ENCODE peak calls at places on chromosomes 12 and 14, in eight cellular contexts. F is tibial nerve; J is astrocyte of the spinal cord; N is heart right ventricle; X is esophagus muscularis mucosa; R is GM12878; C is stomach; U is CD8-positive, alpha-beta T cell. P is an unnamed sample.
A peak's percentile ranks its signal among the peaks of the same experiment; 100 is the strongest.

GRCh38 chr12:29546000-29546399 is 48.5 kb upstream of the OVCH1 start:
- DNase-seq in F (no peak), J (no peak), N (no peak), X (no peak), R (no peak), C (no peak), U (no peak), P (no peak)

GRCh38 chr12:63276537-63277365 is 125.8 kb upstream of the AVPR1A start:
- DNase-seq in F (peak; percentile 45), J (peak; percentile 33), N (no peak), X (no peak), R (no peak), C (peak; percentile 61), U (no peak), P (no peak)

GRCh38 chr12:56221233-56221756 is 427 bp downstream of the RNF41 start:
- DNase-seq in F (peak; percentile 37), J (peak; percentile 75), N (peak; percentile 49), X (no peak), R (no peak), C (peak; percentile 58), U (no peak), P (peak; percentile 51)

GRCh38 chr12:34402228-34402898 is 380.1 kb downstream of the ALG10 start:
- DNase-seq in F (no peak), J (no peak), N (peak; percentile 4), X (peak; percentile 68), R (no peak), C (peak; percentile 17), U (no peak), P (no peak)

GRCh38 chr14:63773504-63773903 is 45.6 kb upstream of the SGPP1 start:
- DNase-seq in F (no peak), J (no peak), N (no peak), X (no peak), R (no peak), C (no peak), U (no peak), P (no peak)

GRCh38 chr14:69553221-69553620 is 21.4 kb downstream of the CCDC177 start:
- DNase-seq in F (no peak), J (no peak), N (no peak), X (no peak), R (no peak), C (no peak), U (no peak), P (no peak)

GRCh38 chr14:66619952-66620351 is 112.0 kb downstream of the GPHN start:
- DNase-seq in F (no peak), J (no peak), N (no peak), X (no peak), R (no peak), C (no peak), U (no peak), P (no peak)

GRCh38 chr14:103545915-103546650 is 16.4 kb downstream of the BAG5 start:
- DNase-seq in F (no peak), J (no peak), N (no peak), X (no peak), R (no peak), C (no peak), U (no peak), P (no peak)

GRCh38 chr12:13609874-13610273 is 371.5 kb downstream of the GRIN2B start:
- DNase-seq in F (no peak), J (no peak), N (no peak), X (no peak), R (no peak), C (no peak), U (no peak), P (no peak)

GRCh38 chr12:69821441-69822204 is 3.4 kb upstream of the MYRFL start:
- DNase-seq in F (no peak), J (peak; percentile 91), N (no peak), X (no peak), R (no peak), C (no peak), U (no peak), P (no peak)

GRCh38 chr12:130705174-130705880 is 10.8 kb downstream of the RIMBP2 start:
- DNase-seq in F (no peak), J (no peak), N (no peak), X (no peak), R (no peak), C (no peak), U (no peak), P (no peak)

GRCh38 chr12:112836736-112837628 is 45.4 kb downstream of the RPH3A start:
- DNase-seq in F (no peak), J (no peak), N (no peak), X (no peak), R (no peak), C (no peak), U (no peak), P (no peak)

GRCh38 chr12:57000393-57000792 is 6.0 kb downstream of the ZBTB39 start:
- DNase-seq in F (no peak), J (no peak), N (no peak), X (no peak), R (no peak), C (no peak), U (no peak), P (no peak)

GRCh38 chr12:5745251-5745888 is 199.7 kb downstream of the ANO2 start:
- DNase-seq in F (peak; percentile 82), J (peak; percentile 29), N (peak; percentile 56), X (peak; percentile 86), R (no peak), C (peak; percentile 71), U (peak; percentile 52), P (peak; percentile 26)

GRCh38 chr14:104289485-104289884 is 151.1 kb downstream of the KIF26A start:
- DNase-seq in F (no peak), J (no peak), N (no peak), X (no peak), R (no peak), C (no peak), U (no peak), P (no peak)

GRCh38 chr14:34029921-34030334 is 79.1 kb upstream of the EGLN3 start:
- DNase-seq in F (peak; percentile 72), J (peak; percentile 13), N (peak; percentile 42), X (no peak), R (no peak), C (peak; percentile 47), U (no peak), P (no peak)
- H3K4me3 ChIP-seq in F (no peak overlapping the region), J (no peak overlapping the region), N (no peak overlapping the region), X (no peak overlapping the region), R (no peak overlapping the region), C (no peak overlapping the region), U (no peak overlapping the region), P (no peak overlapping the region)

GRCh38 chr12:88393017-88393767 is 187.1 kb downstream of the KITLG start:
- DNase-seq in F (no peak), J (peak; percentile 43), N (no peak), X (no peak), R (no peak), C (no peak), U (no peak), P (no peak)
- TF ChIP-seq CTCF in F (no peak), J (peak; percentile 37), N (peak; percentile 7), X (peak; percentile 19), R (peak; percentile 43), C (peak; percentile 17), U (no peak), P (no peak)

GRCh38 chr12:66713984-66714383 is 35.1 kb upstream of the GRIP1 start:
- DNase-seq in F (no peak), J (no peak), N (no peak), X (no peak), R (no peak), C (no peak), U (no peak), P (no peak)
- H3K4me3 ChIP-seq in F (no peak overlapping the region), J (no peak overlapping the region), N (no peak overlapping the region), X (peak overlapping the region; percentile 6), R (no peak overlapping the region), C (no peak overlapping the region), U (peak overlapping the region; percentile 22), P (no peak overlapping the region)

DNA sequence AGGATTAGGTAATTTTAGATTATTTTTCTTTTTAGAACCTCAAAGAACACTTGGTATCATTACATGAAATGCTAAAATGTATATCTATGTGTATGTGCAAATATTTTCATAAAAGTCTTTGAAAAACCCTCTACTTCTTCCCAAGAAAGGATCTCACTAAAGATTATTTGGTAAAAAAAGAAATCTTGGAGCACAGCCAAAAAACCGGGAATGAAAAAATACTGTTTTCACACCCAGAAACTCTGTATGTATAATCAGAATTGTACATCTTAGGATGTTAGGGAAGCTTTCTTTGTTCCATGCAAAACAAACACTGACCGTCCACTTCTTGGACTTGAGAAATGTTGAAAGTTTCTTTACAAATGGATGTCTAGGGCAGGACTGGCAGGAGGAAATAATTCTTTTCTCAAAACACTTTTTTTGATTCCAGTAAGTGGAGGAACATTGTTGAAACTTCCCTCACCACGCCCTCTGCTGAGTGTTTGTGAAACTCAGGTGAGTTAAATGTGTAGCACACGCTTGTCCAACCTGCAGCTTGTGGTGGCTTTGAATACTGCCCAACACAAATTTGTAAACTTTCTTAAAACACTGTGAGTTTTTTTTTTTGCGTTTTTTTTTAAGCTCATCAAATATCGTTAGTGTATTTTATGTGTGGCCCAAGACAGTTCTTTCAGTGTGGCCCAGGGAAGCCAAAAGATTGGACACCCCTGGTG is 26.5 kb downstream of the FBXO34 start:
- DNase-seq in F (no peak), J (no peak), N (no peak), X (no peak), R (no peak), C (peak; percentile 72), U (no peak), P (no peak)
- TF ChIP-seq CTCF in F (no peak), J (no peak), N (no peak), X (no peak), R (peak; percentile 39), C (peak; percentile 59), U (no peak), P (no peak)

DNA sequence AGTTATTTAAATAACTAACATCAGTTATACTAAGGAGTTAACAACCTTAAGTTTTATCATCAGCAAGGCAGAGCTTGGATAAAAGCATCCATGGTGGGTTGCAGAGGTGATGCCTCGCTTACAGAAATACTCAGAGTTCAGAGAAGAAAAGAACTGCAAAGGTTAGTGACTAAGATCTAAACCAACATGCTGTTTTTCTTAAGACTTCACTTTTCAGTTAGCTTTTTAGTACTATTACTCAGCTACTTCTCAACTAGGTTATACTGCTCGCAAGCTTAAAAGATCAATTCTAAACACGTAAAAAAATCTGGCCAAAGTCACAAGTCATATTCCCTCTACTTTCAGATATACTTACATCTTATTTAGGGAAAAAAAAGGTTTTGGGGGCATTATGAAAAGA is 2.8 kb downstream of the PPP1CC start:
- DNase-seq in F (no peak), J (no peak), N (no peak), X (no peak), R (no peak), C (no peak), U (no peak), P (no peak)
- H3K4me3 ChIP-seq in F (peak overlapping the region; percentile 97), J (no peak overlapping the region), N (peak overlapping the region; percentile 96), X (peak overlapping the region; percentile 100), R (peak overlapping the region; percentile 63), C (peak overlapping the region; percentile 94), U (peak overlapping the region; percentile 33), P (peak overlapping the region; percentile 9)

DNA sequence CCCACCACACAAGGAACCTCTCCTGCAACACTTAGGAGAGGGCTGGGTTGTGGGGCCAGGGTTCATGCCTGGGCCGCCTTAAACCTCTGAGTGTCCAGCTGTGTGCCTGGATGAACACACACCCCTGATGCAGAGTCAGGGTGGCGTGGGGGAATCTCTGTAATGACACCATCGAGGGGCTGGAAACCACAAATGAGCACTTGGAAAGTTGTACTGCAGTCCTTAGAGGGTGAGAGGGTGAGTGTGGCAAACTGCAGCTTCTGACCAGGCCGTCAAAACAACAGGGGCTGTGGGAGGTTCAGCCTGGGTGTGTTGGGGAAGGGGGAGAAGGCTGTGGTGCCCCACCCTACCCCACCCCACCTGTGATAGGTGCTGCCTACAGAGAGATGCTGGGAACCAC is 12.4 kb upstream of the KRT5 start:
- DNase-seq in F (no peak), J (no peak), N (no peak), X (no peak), R (no peak), C (no peak), U (no peak), P (no peak)
- TF ChIP-seq CTCF in F (no peak), J (no peak), N (no peak), X (no peak), R (no peak), C (no peak), U (no peak), P (no peak)

GRCh38 chr12:12079291-12079690 is 8.6 kb downstream of the BCL2L14 start:
- DNase-seq in F (no peak), J (peak; percentile 27), N (no peak), X (peak; percentile 42), R (no peak), C (no peak), U (no peak), P (no peak)
- H3K4me3 ChIP-seq in F (no peak overlapping the region), J (no peak overlapping the region), N (no peak overlapping the region), X (no peak overlapping the region), R (no peak overlapping the region), C (no peak overlapping the region), U (no peak overlapping the region), P (no peak overlapping the region)